ENCODE peak calls at places on chromosome 11, in four cellular contexts. N is AG09309, S is psoas muscle, Z is cardiac fibroblast. R is an unnamed sample.

GRCh38 chr11:36454991-36455611 is 55.0 kb downstream of the TRAF6 start:
- DNase-seq in N (no peak), S (no peak), Z (peak; percentile 36), R (no peak)

GRCh38 chr11:102794382-102794781 is 3.6 kb downstream of the MMP1 start:
- DNase-seq in S (no peak), N (no peak), Z (peak; percentile 63), R (peak; percentile 52)

GRCh38 chr11:504053-504993 is 2.7 kb downstream of the RNH1 start:
- DNase-seq in S (no peak), Z (peak; percentile 68), N (no peak), R (peak; percentile 69)

GRCh38 chr11:62256281-62256680 is 13.7 kb upstream of the SCGB2A2 start:
- DNase-seq in N (no peak), S (no peak), Z (peak; percentile 37), R (no peak)

GRCh38 chr11:73394416-73395296 is 18.5 kb downstream of the RELT start:
- DNase-seq in Z (no peak), N (no peak), S (peak; percentile 37), R (no peak)

GRCh38 chr11:102552447-102553200 is 22.1 kb upstream of the MMP7 start:
- DNase-seq in S (no peak), N (peak; percentile 10), Z (peak; percentile 41), R (no peak)

GRCh38 chr11:86145439-86146156 is 76.7 kb upstream of the PICALM start:
- DNase-seq in N (no peak), Z (no peak), S (no peak), R (no peak)

GRCh38 chr11:313787-314547 is at the start of gene IFITM1:
- DNase-seq in S (peak; percentile 52), Z (peak; percentile 62), N (peak; percentile 76), R (peak; percentile 90)

GRCh38 chr11:107731911-107732310 is 20.1 kb upstream of the SLN start:
- DNase-seq in S (no peak), N (no peak), Z (no peak), R (no peak)

GRCh38 chr11:6052374-6052773 is 21.8 kb upstream of the OR56A1 start:
- DNase-seq in Z (no peak), N (no peak), S (no peak), R (no peak)

GRCh38 chr11:132115454-132115853 is 745.0 kb downstream of the NTM start:
- DNase-seq in S (no peak), Z (peak; percentile 76), N (no peak), R (no peak)

GRCh38 chr11:130400793-130401483 is 27.5 kb downstream of the ADAMTS8 start:
- DNase-seq in Z (peak; percentile 94), N (peak; percentile 71), S (no peak), R (no peak)

GRCh38 chr11:76674517-76675400 is 4.2 kb upstream of the LRRC32 start:
- DNase-seq in S (no peak), Z (no peak), N (no peak), R (peak; percentile 58)

GRCh38 chr11:119052163-119052814 is 4.7 kb downstream of the HYOU1 start:
- DNase-seq in Z (no peak), N (no peak), S (no peak), R (no peak)

GRCh38 chr11:8872017-8872416 is 39.0 kb upstream of the AKIP1 start:
- DNase-seq in Z (no peak), S (no peak), N (no peak), R (no peak)

GRCh38 chr11:45045692-45046471 is 95.2 kb upstream of the TP53I11 start:
- DNase-seq in N (peak; percentile 14), Z (peak; percentile 78), S (peak; percentile 74), R (no peak)

GRCh38 chr11:70473186-70473872 is 75.0 kb downstream of the CTTN start:
- DNase-seq in N (no peak), Z (no peak), S (no peak), R (no peak)

GRCh38 chr11:96228472-96228871 is 114.5 kb downstream of the MAML2 start:
- DNase-seq in Z (peak; percentile 97), N (no peak), S (peak; percentile 64), R (no peak)

GRCh38 chr11:94507485-94507884 is 4.8 kb upstream of the C11orf97 start:
- DNase-seq in S (no peak), Z (peak; percentile 42), N (no peak), R (no peak)
- TF ChIP-seq CTCF in S (no peak), Z (no peak), N (no peak), R (no peak)

GRCh38 chr11:121864660-121865059 is 251.4 kb downstream of the BLID start:
- DNase-seq in Z (no peak), S (no peak), N (no peak), R (no peak)

GRCh38 chr11:121873770-121874169 is 242.2 kb downstream of the BLID start:
- DNase-seq in Z (no peak), N (no peak), S (no peak), R (no peak)

GRCh38 chr11:121866822-121867221 is 249.2 kb downstream of the BLID start:
- DNase-seq in N (no peak), S (no peak), Z (no peak), R (no peak)

GRCh38 chr11:121869478-121869877 is 246.5 kb downstream of the BLID start:
- DNase-seq in S (no peak), N (no peak), Z (no peak), R (no peak)

GRCh38 chr11:121870202-121871045 is 245.6 kb downstream of the BLID start:
- DNase-seq in Z (peak; percentile 27), S (no peak), N (no peak), R (no peak)
- TF ChIP-seq CTCF in Z (no peak), S (no peak), N (peak; percentile 11), R (no peak)

GRCh38 chr11:66264893-66265292 is 3.5 kb upstream of the RAB1B start:
- DNase-seq in S (peak; percentile 49), N (no peak), Z (no peak), R (no peak)
- TF ChIP-seq CTCF in S (peak; percentile 16), N (peak; percentile 40), Z (peak; percentile 46), R (peak; percentile 28)

GRCh38 chr11:64654439-64654838 is 63.4 kb downstream of the SLC22A12 start:
- DNase-seq in N (no peak), Z (no peak), S (no peak), R (no peak)

GRCh38 chr11:64654958-64655541 is 64.0 kb downstream of the SLC22A12 start:
- DNase-seq in N (no peak), S (no peak), Z (no peak), R (no peak)

GRCh38 chr11:64652586-64653387 is 61.8 kb downstream of the SLC22A12 start:
- DNase-seq in N (peak; percentile 8), S (peak; percentile 87), Z (peak; percentile 75), R (peak; percentile 83)

GRCh38 chr11:64650923-64651523 is 60.0 kb downstream of the SLC22A12 start:
- DNase-seq in N (no peak), Z (peak; percentile 40), S (no peak), R (peak; percentile 63)

GRCh38 chr11:64653388-64653973 is 62.5 kb downstream of the SLC22A12 start:
- DNase-seq in S (no peak), N (no peak), Z (no peak), R (no peak)
- TF ChIP-seq CTCF in S (no peak), N (no peak), Z (no peak), R (no peak)